ENCODE peak calls at places on chromosomes 7 and 10, in six cellular contexts. A, K, F, M, O and W are unnamed samples.
A peak's percentile ranks its signal among the peaks of the same experiment; 100 is the strongest.

GRCh38 chr7:129468087-129468486 is 33.9 kb downstream of the STRIP2 start:
- DNase-seq in A (no peak), K (no peak), F (no peak), M (no peak), O (no peak), W (no peak)

GRCh38 chr7:75814407-75814947 is 871 bp upstream of the CCL24 start:
- DNase-seq in A (no peak), K (no peak), F (no peak), M (no peak), O (no peak), W (no peak)

GRCh38 chr7:45176886-45177731 is 19.5 kb downstream of the RAMP3 start:
- DNase-seq in A (no peak), K (no peak), F (no peak), M (peak; percentile 34), O (no peak), W (no peak)

GRCh38 chr10:89207801-89208551 is 859 bp upstream of the CH25H start:
- DNase-seq in A (no peak), K (no peak), F (peak; percentile 80), M (peak; percentile 81), O (peak; percentile 73), W (no peak)

GRCh38 chr10:35391153-35391953 is 55.0 kb downstream of the CCNY start:
- DNase-seq in A (no peak), K (no peak), F (no peak), M (no peak), O (no peak), W (no peak)

GRCh38 chr7:134618756-134619530 is 27.7 kb upstream of the BPGM start:
- DNase-seq in A (peak; percentile 73), K (no peak), F (no peak), M (no peak), O (no peak), W (peak; percentile 78)

GRCh38 chr10:102778781-102779180 is 35.0 kb downstream of the WBP1L start:
- DNase-seq in A (no peak), K (no peak), F (no peak), M (no peak), O (no peak), W (no peak)

GRCh38 chr7:31747553-31747952 is 60.5 kb downstream of the PPP1R17 start:
- DNase-seq in A (peak; percentile 62), K (no peak), F (no peak), M (no peak), O (no peak), W (peak; percentile 86)

GRCh38 chr7:9575716-9576115 is 1142.3 kb downstream of the NXPH1 start:
- DNase-seq in A (no peak), K (no peak), F (no peak), M (no peak), O (no peak), W (no peak)

GRCh38 chr10:114881462-114881861 is 56.5 kb upstream of the TRUB1 start:
- DNase-seq in A (no peak), K (no peak), F (no peak), M (peak; percentile 77), O (no peak), W (no peak)

GRCh38 chr10:68697106-68697505 is 23.9 kb upstream of the CCAR1 start:
- DNase-seq in A (no peak), K (no peak), F (no peak), M (no peak), O (no peak), W (no peak)

GRCh38 chr10:86961481-86962091 is 3.2 kb downstream of the SNCG start:
- DNase-seq in A (peak; percentile 25), K (no peak), F (peak; percentile 58), M (peak; percentile 26), O (no peak), W (no peak)

GRCh38 chr7:124462249-124462648 is 303.3 kb downstream of the GPR37 start:
- DNase-seq in A (peak; percentile 86), K (no peak), F (no peak), M (no peak), O (no peak), W (peak; percentile 72)

GRCh38 chr7:158252081-158252836 is 335.4 kb downstream of the PTPRN2 start:
- DNase-seq in A (no peak), K (no peak), F (no peak), M (peak; percentile 24), O (no peak), W (no peak)

GRCh38 chr7:74371381-74372059 is 82.2 kb upstream of the GTF2IRD1 start:
- DNase-seq in A (no peak), K (peak; percentile 7), F (no peak), M (peak; percentile 88), O (peak; percentile 91), W (no peak)

GRCh38 chr7:16071246-16071857 is 350.0 kb downstream of the CRPPA start:
- DNase-seq in A (peak; percentile 83), K (peak; percentile 54), F (no peak), M (peak; percentile 54), O (peak; percentile 82), W (peak; percentile 41)

GRCh38 chr10:31071232-31071999 is 39.8 kb upstream of the ZNF438 start:
- DNase-seq in A (peak; percentile 41), K (no peak), F (no peak), M (no peak), O (no peak), W (peak; percentile 63)

GRCh38 chr10:103168436-103168835 is 24.6 kb downstream of the NT5C2 start:
- DNase-seq in A (peak; percentile 81), K (no peak), F (no peak), M (no peak), O (no peak), W (peak; percentile 66)

GRCh38 chr10:133185421-133185820 is 25.4 kb downstream of the KNDC1 start:
- DNase-seq in A (peak; percentile 1), K (no peak), F (peak; percentile 19), M (no peak), O (no peak), W (no peak)

GRCh38 chr7:30168800-30169584 is 34.2 kb downstream of the MTURN start:
- DNase-seq in A (peak; percentile 79), K (no peak), F (no peak), M (peak; percentile 68), O (peak; percentile 83), W (peak; percentile 97)

GRCh38 chr10:101572785-101573184 is 15.3 kb downstream of the POLL start:
- DNase-seq in A (no peak), K (no peak), F (no peak), M (no peak), O (no peak), W (no peak)

GRCh38 chr10:101574354-101574753 is 13.7 kb downstream of the POLL start:
- DNase-seq in A (no peak), K (no peak), F (no peak), M (peak; percentile 39), O (no peak), W (no peak)

GRCh38 chr10:101575580-101576228 is 12.4 kb downstream of the POLL start:
- DNase-seq in A (no peak), K (no peak), F (no peak), M (no peak), O (no peak), W (no peak)

GRCh38 chr10:101571573-101571925 is 16.5 kb downstream of the POLL start:
- DNase-seq in A (no peak), K (no peak), F (no peak), M (no peak), O (no peak), W (no peak)

GRCh38 chr10:101573885-101574284 is 14.2 kb downstream of the POLL start:
- DNase-seq in A (no peak), K (no peak), F (no peak), M (peak; percentile 48), O (no peak), W (no peak)
- TF ChIP-seq CTCF in A (no peak), K (no peak), F (no peak), M (no peak), O (no peak), W (no peak)

GRCh38 chr7:40300146-40300655 is 165.4 kb downstream of the SUGCT start:
- DNase-seq in A (no peak), K (no peak), F (no peak), M (no peak), O (no peak), W (no peak)
- H3K4me1 ChIP-seq in A (peaks cover 18% of the 10 kb centered on the region), K (no peaks in the 10 kb centered on the region), F (no peaks in the 10 kb centered on the region), M (no peaks in the 10 kb centered on the region), O (peaks cover 4% of the 10 kb centered on the region), W (peaks cover 31% of the 10 kb centered on the region)

GRCh38 chr7:154503962-154504550 is 451.9 kb downstream of the DPP6 start:
- DNase-seq in A (peak; percentile 53), K (peak; percentile 22), F (no peak), M (no peak), O (peak; percentile 68), W (no peak)
- TF ChIP-seq CTCF in A (peak; percentile 61), K (peak; percentile 25), F (peak; percentile 42), M (peak; percentile 83), O (no peak), W (peak; percentile 66)

GRCh38 chr7:7188091-7188490 is 5.7 kb downstream of the C1GALT1 start:
- DNase-seq in A (no peak), K (no peak), F (no peak), M (no peak), O (no peak), W (no peak)
- H3K4me1 ChIP-seq in A (peaks cover 11% of the 10 kb centered on the region), K (peaks cover 8% of the 10 kb centered on the region), F (peaks cover 30% of the 10 kb centered on the region), M (no peaks in the 10 kb centered on the region), O (peaks cover 47% of the 10 kb centered on the region), W (peaks cover 9% of the 10 kb centered on the region)

GRCh38 chr7:155374276-155375252 is 76.9 kb downstream of the INSIG1 start:
- DNase-seq in A (no peak), K (no peak), F (peak; percentile 54), M (peak; percentile 73), O (peak; percentile 41), W (no peak)

GRCh38 chr7:155371331-155371883 is 73.7 kb downstream of the INSIG1 start:
- DNase-seq in A (no peak), K (no peak), F (no peak), M (peak; percentile 68), O (peak; percentile 40), W (no peak)

GRCh38 chr7:155371884-155372781 is 74.5 kb downstream of the INSIG1 start:
- DNase-seq in A (no peak), K (no peak), F (no peak), M (peak; percentile 76), O (peak; percentile 40), W (no peak)

GRCh38 chr7:155373359-155374273 is 75.9 kb downstream of the INSIG1 start:
- DNase-seq in A (no peak), K (no peak), F (peak; percentile 19), M (peak; percentile 69), O (peak; percentile 71), W (no peak)

GRCh38 chr7:155372782-155373358 is 75.2 kb downstream of the INSIG1 start:
- DNase-seq in A (no peak), K (no peak), F (no peak), M (peak; percentile 77), O (no peak), W (no peak)
- TF ChIP-seq CTCF in A (no peak), K (no peak), F (no peak), M (no peak), O (no peak), W (no peak)

DNA sequence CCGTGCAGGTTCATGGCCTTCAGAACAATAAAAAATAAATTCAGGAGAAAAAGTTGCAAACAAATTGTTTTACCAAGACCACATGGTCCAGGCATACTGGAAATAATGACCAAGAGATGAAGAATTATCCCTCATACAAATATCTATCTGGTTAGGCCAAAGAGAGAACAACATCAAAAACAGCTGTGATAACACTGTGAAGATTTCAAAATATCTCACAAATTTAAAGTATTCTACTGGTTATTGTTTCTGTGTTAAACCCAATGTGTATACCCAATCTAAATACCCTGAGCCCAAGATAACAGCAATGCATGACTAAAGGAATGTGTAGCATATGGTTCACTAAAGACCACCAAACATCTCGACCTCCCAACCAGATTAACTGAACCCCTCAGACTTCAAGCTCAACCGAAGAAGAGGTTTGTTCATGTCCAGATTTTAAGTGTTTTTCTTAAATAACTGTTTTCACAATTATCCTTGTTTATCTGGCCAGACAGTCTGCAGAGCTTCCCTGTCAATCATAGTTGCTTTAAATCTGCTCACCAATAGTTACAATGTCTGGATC is 10.9 kb downstream of the OR9A2 start:
- DNase-seq in A (no peak), K (no peak), F (no peak), M (no peak), O (no peak), W (no peak)
- H3K4me1 ChIP-seq in A (peaks cover 15% of the 10 kb centered on the region), K (peaks cover 6% of the 10 kb centered on the region), F (no peaks in the 10 kb centered on the region), M (peaks cover 3% of the 10 kb centered on the region), O (no peaks in the 10 kb centered on the region), W (peaks cover 8% of the 10 kb centered on the region)